ENCODE peak calls at places on chromosomes 6 and 20, in seven cellular contexts. E is NCI-H1105, U is ACHN, V is foreskin melanocyte, C is nucleus accumbens, X is HFF-Myc, P is gastrocnemius medialis. A is an unnamed sample.

GRCh38 chr20:2984956-2985661 is 58.3 kb upstream of the GNRH2 start:
- DNase-seq in E (no peak), U (peak; percentile 16), V (no peak), C (no peak), X (peak; percentile 22), P (no peak), A (no peak)

GRCh38 chr20:56899495-56899894 is 270.4 kb downstream of the TFAP2C start:
- DNase-seq in E (no peak), U (no peak), V (no peak), C (no peak), X (no peak), P (no peak), A (no peak)

GRCh38 chr6:117483645-117484016 is 1.2 kb downstream of the DCBLD1 start:
- DNase-seq in E (peak; percentile 32), U (peak; percentile 50), V (no peak), C (no peak), X (no peak), P (no peak), A (no peak)

GRCh38 chr6:170152111-170152926 is 138.6 kb downstream of the DLL1 start:
- DNase-seq in E (no peak), U (no peak), V (no peak), C (no peak), X (no peak), P (peak; percentile 34), A (no peak)

GRCh38 chr20:41479113-41479512 is 112.5 kb upstream of the EMILIN3 start:
- DNase-seq in E (no peak), U (no peak), V (no peak), C (no peak), X (no peak), P (no peak), A (no peak)

GRCh38 chr6:85756982-85757381 is 114.3 kb upstream of the SYNCRIP start:
- DNase-seq in E (peak; percentile 22), U (peak; percentile 28), V (peak; percentile 7), C (no peak), X (peak; percentile 2), P (no peak), A (peak; percentile 3)

GRCh38 chr6:78580923-78581322 is 286.4 kb upstream of the IRAK1BP1 start:
- DNase-seq in E (no peak), U (no peak), V (no peak), C (no peak), X (no peak), P (no peak), A (no peak)

GRCh38 chr20:44217342-44218092 is 6.9 kb upstream of the OSER1 start:
- DNase-seq in E (peak; percentile 72), U (peak; percentile 77), V (peak; percentile 49), C (peak; percentile 2), X (no peak), P (peak; percentile 57), A (peak; percentile 54)

GRCh38 chr6:89368107-89368506 is 15.6 kb upstream of the UBE2J1 start:
- DNase-seq in E (peak; percentile 52), U (peak; percentile 51), V (no peak), C (no peak), X (no peak), P (no peak), A (peak; percentile 45)

GRCh38 chr6:132483779-132484679 is 28.9 kb downstream of the STX7 start:
- DNase-seq in E (peak; percentile 37), U (peak; percentile 65), V (peak; percentile 57), C (no peak), X (peak; percentile 50), P (peak; percentile 11), A (peak; percentile 48)

GRCh38 chr6:137358273-137358672 is 135.9 kb downstream of the OLIG3 start:
- DNase-seq in E (peak; percentile 84), U (no peak), V (no peak), C (no peak), X (no peak), P (no peak), A (no peak)

GRCh38 chr6:131575834-131576478 is 2.9 kb downstream of the ARG1 start:
- DNase-seq in E (no peak), U (no peak), V (no peak), C (no peak), X (no peak), P (no peak), A (no peak)

GRCh38 chr6:23137596-23137995 is 568.2 kb downstream of the HDGFL1 start:
- DNase-seq in E (no peak), U (no peak), V (no peak), C (no peak), X (no peak), P (no peak), A (no peak)

GRCh38 chr6:40287296-40287820 is 299.8 kb downstream of the LRFN2 start:
- DNase-seq in E (no peak), U (no peak), V (no peak), C (no peak), X (no peak), P (no peak), A (no peak)

GRCh38 chr6:166737231-166737630 is 110.2 kb upstream of the RPS6KA2 start:
- DNase-seq in E (no peak), U (no peak), V (no peak), C (no peak), X (no peak), P (no peak), A (no peak)

GRCh38 chr20:45470939-45471338 is 1.4 kb downstream of the WFDC2 start:
- DNase-seq in E (no peak), U (peak; percentile 17), V (no peak), C (no peak), X (no peak), P (no peak), A (no peak)

GRCh38 chr20:41716436-41716835 is 98.3 kb upstream of the CHD6 start:
- DNase-seq in E (no peak), U (no peak), V (no peak), C (no peak), X (no peak), P (no peak), A (no peak)

GRCh38 chr20:34475979-34476736 is 40.1 kb upstream of the DYNLRB1 start:
- DNase-seq in E (no peak), U (peak; percentile 46), V (peak; percentile 11), C (peak; percentile 11), X (no peak), P (no peak), A (no peak)

GRCh38 chr6:16764188-16764950 is 3.1 kb upstream of the ATXN1 start:
- DNase-seq in E (no peak), U (peak; percentile 50), V (no peak), C (no peak), X (no peak), P (no peak), A (no peak)

GRCh38 chr6:109260701-109261100 is 121.6 kb downstream of the CD164 start:
- DNase-seq in E (no peak), U (no peak), V (no peak), C (no peak), X (no peak), P (no peak), A (no peak)

GRCh38 chr6:140134224-140134623 is 759.8 kb upstream of the CITED2 start:
- DNase-seq in E (no peak), U (no peak), V (no peak), C (no peak), X (no peak), P (no peak), A (no peak)

GRCh38 chr20:14189794-14190402 is 147.5 kb downstream of the FLRT3 start:
- DNase-seq in E (peak; percentile 28), U (peak; percentile 38), V (peak; percentile 78), C (no peak), X (peak; percentile 20), P (no peak), A (peak; percentile 7)

GRCh38 chr6:44561832-44562496 is 174.5 kb downstream of the CDC5L start:
- DNase-seq in E (no peak), U (no peak), V (no peak), C (no peak), X (no peak), P (no peak), A (peak; percentile 5)

GRCh38 chr20:61134286-61135035 is 117.6 kb upstream of the CDH4 start:
- DNase-seq in E (no peak), U (no peak), V (no peak), C (no peak), X (no peak), P (no peak), A (no peak)

GRCh38 chr6:74899416-74899815 is 306.4 kb downstream of the COL12A1 start:
- DNase-seq in E (no peak), U (peak; percentile 14), V (no peak), C (no peak), X (no peak), P (no peak), A (no peak)

GRCh38 chr6:54921891-54922290 is 75.3 kb downstream of the FAM83B start:
- DNase-seq in E (no peak), U (no peak), V (no peak), C (no peak), X (no peak), P (no peak), A (no peak)